ENCODE peak calls at places on chromosomes 2 and 18, in five cellular contexts. M is WTC11, V is HFF-Myc, B is AML-193, F is HT1080. Q is an unnamed sample.

GRCh38 chr2:43358688-43359201 is 132.3 kb upstream of the ZFP36L2 start:
- DNase-seq in M (no peak), V (no peak), B (no peak), F (no peak), Q (no peak)

GRCh38 chr2:226048625-226049024 is 649.1 kb downstream of the NYAP2 start:
- DNase-seq in M (no peak), V (peak; percentile 71), B (no peak), F (peak; percentile 83), Q (no peak)

GRCh38 chr18:44510376-44510775 is 170.3 kb upstream of the SETBP1 start:
- DNase-seq in M (no peak), V (no peak), B (no peak), F (no peak), Q (no peak)

GRCh38 chr18:26677957-26678356 is 129.6 kb upstream of the KCTD1 start:
- DNase-seq in M (no peak), V (no peak), B (no peak), F (no peak), Q (no peak)

GRCh38 chr2:216341151-216341550 is 31.1 kb downstream of the MARCHF4 start:
- DNase-seq in M (no peak), V (no peak), B (no peak), F (no peak), Q (no peak)

GRCh38 chr2:98091738-98092137 is 4.8 kb downstream of the VWA3B start:
- DNase-seq in M (no peak), V (no peak), B (peak; percentile 88), F (no peak), Q (no peak)

GRCh38 chr2:31138037-31138962 is at the start of gene GALNT14:
- DNase-seq in M (peak; percentile 74), V (no peak), B (peak; percentile 18), F (peak; percentile 83), Q (no peak)

GRCh38 chr2:74532222-74532621 is 2.5 kb downstream of the HTRA2 start:
- DNase-seq in M (no peak), V (no peak), B (peak; percentile 69), F (peak; percentile 28), Q (no peak)

GRCh38 chr2:156396126-156396525 is 40.1 kb upstream of the GPD2 start:
- DNase-seq in M (no peak), V (no peak), B (no peak), F (no peak), Q (no peak)

GRCh38 chr2:46970334-46971288 is 55.0 kb upstream of the MCFD2 start:
- DNase-seq in M (no peak), V (no peak), B (peak; percentile 81), F (peak; percentile 42), Q (no peak)

GRCh38 chr18:41906528-41907256 is 48.3 kb upstream of the PIK3C3 start:
- DNase-seq in M (no peak), V (peak; percentile 25), B (peak; percentile 49), F (peak; percentile 70), Q (peak; percentile 16)

GRCh38 chr2:34738691-34739090 is 1139.6 kb upstream of the FAM98A start:
- DNase-seq in M (peak; percentile 53), V (no peak), B (no peak), F (no peak), Q (no peak)

GRCh38 chr2:203623104-203623503 is 83.3 kb upstream of the CD28 start:
- DNase-seq in M (no peak), V (peak; percentile 45), B (no peak), F (peak; percentile 90), Q (peak; percentile 90)

GRCh38 chr2:95292623-95293260 is 4.4 kb upstream of the KCNIP3 start:
- DNase-seq in M (no peak), V (no peak), B (no peak), F (peak; percentile 29), Q (no peak)

GRCh38 chr18:12921178-12921577 is 26.6 kb upstream of the SEH1L start:
- DNase-seq in M (no peak), V (no peak), B (no peak), F (peak; percentile 33), Q (no peak)

GRCh38 chr18:34153711-34154110 is 71.0 kb downstream of the NOL4 start:
- DNase-seq in M (no peak), V (no peak), B (peak; percentile 35), F (peak; percentile 65), Q (no peak)

GRCh38 chr2:14511541-14511940 is 121.0 kb upstream of the LRATD1 start:
- DNase-seq in M (no peak), V (no peak), B (no peak), F (no peak), Q (no peak)

GRCh38 chr18:32049393-32050161 is 31.0 kb downstream of the RNF125 start:
- DNase-seq in M (no peak), V (no peak), B (peak; percentile 85), F (no peak), Q (no peak)

GRCh38 chr2:25816249-25816648 is 62.0 kb downstream of the ASXL2 start:
- DNase-seq in M (no peak), V (no peak), B (no peak), F (no peak), Q (no peak)

GRCh38 chr2:212254331-212254730 is 284.3 kb downstream of the ERBB4 start:
- DNase-seq in M (no peak), V (no peak), B (no peak), F (no peak), Q (no peak)

GRCh38 chr2:172607379-172607928 is 51.6 kb downstream of the PDK1 start:
- DNase-seq in M (no peak), V (no peak), B (no peak), F (no peak), Q (no peak)

GRCh38 chr2:175001546-175001945 is 3.6 kb downstream of the CHN1 start:
- DNase-seq in M (no peak), V (no peak), B (no peak), F (no peak), Q (no peak)

GRCh38 chr18:13464432-13465125 is 246.0 kb downstream of the LDLRAD4 start:
- DNase-seq in M (no peak), V (no peak), B (peak; percentile 84), F (peak; percentile 32), Q (no peak)

GRCh38 chr18:63213331-63213900 is 106.2 kb downstream of the BCL2 start:
- DNase-seq in M (no peak), V (no peak), B (no peak), F (no peak), Q (no peak)

GRCh38 chr18:55328301-55328700 is 259.7 kb downstream of the TCF4 start:
- DNase-seq in M (no peak), V (no peak), B (peak; percentile 36), F (peak; percentile 85), Q (no peak)

GRCh38 chr2:177393381-177393780 is 808 bp downstream of the AGPS start:
- DNase-seq in M (no peak), V (no peak), B (no peak), F (no peak), Q (no peak)

GRCh38 chr18:731185-731584 is 18.8 kb upstream of the ENOSF1 start:
- DNase-seq in M (no peak), V (no peak), B (no peak), F (no peak), Q (no peak)

GRCh38 chr2:232330068-232330999 is 48.2 kb upstream of the ALPP start:
- DNase-seq in M (peak; percentile 55), V (no peak), B (no peak), F (no peak), Q (no peak)

GRCh38 chr18:30556112-30556511 is 486.4 kb downstream of the DSC3 start:
- DNase-seq in M (no peak), V (no peak), B (no peak), F (no peak), Q (no peak)

GRCh38 chr2:192978317-192978874 is 783.7 kb upstream of the TMEFF2 start:
- DNase-seq in M (no peak), V (no peak), B (no peak), F (no peak), Q (no peak)

GRCh38 chr18:22363867-22364463 is 53.8 kb downstream of the CTAGE1 start:
- DNase-seq in M (no peak), V (no peak), B (no peak), F (no peak), Q (no peak)

GRCh38 chr2:231200805-231201474 is 2.5 kb downstream of the ARMC9 start:
- DNase-seq in M (no peak), V (peak; percentile 65), B (no peak), F (peak; percentile 80), Q (no peak)

GRCh38 chr2:138113871-138114525 is 149.7 kb downstream of the HNMT start:
- DNase-seq in M (no peak), V (no peak), B (no peak), F (no peak), Q (no peak)

GRCh38 chr2:198098918-198099317 is 294.5 kb downstream of the PLCL1 start:
- DNase-seq in M (peak; percentile 16), V (no peak), B (no peak), F (peak; percentile 42), Q (no peak)

Q was measured in BJ.